ENCODE peak calls at places on chromosomes 12 and 14, in five cellular contexts. G is A549, I is IMR-90, Y is body of pancreas, N is HepG2. B is an unnamed sample.

GRCh38 chr12:124479680-124480468 is 87.5 kb downstream of the NCOR2 start:
- DNase-seq in Y (no peak), I (no peak), G (no peak), N (no peak), B (no peak)

GRCh38 chr14:70731447-70732239 is 77.7 kb downstream of the MAP3K9 start:
- DNase-seq in G (no peak), Y (no peak), I (no peak), N (no peak), B (no peak)

GRCh38 chr14:74910556-74910955 is 12.5 kb downstream of the RPS6KL1 start:
- DNase-seq in I (no peak), N (no peak), G (no peak), Y (no peak), B (peak; percentile 26)

GRCh38 chr12:12315838-12316237 is 34.2 kb downstream of the MANSC1 start:
- DNase-seq in I (no peak), G (no peak), Y (peak; percentile 63), N (no peak), B (no peak)

GRCh38 chr12:64186789-64187188 is 35.3 kb downstream of the KICS2 start:
- DNase-seq in I (peak; percentile 47), N (no peak), G (peak; percentile 53), Y (no peak), B (no peak)

GRCh38 chr12:54019924-54020586 is 8.2 kb upstream of the HOXC6 start:
- DNase-seq in I (no peak), N (no peak), Y (no peak), G (no peak), B (no peak)

GRCh38 chr14:22463763-22464173 is 125.3 kb downstream of the DAD1 start:
- DNase-seq in Y (peak; percentile 83), G (no peak), N (peak; percentile 44), I (no peak), B (no peak)

GRCh38 chr14:36767603-36768281 is 106.1 kb downstream of the PAX9 start:
- DNase-seq in I (no peak), N (no peak), G (no peak), Y (no peak), B (peak; percentile 60)

GRCh38 chr14:101499080-101499479 is 62.2 kb upstream of the DIO3 start:
- DNase-seq in I (no peak), G (no peak), N (no peak), Y (peak; percentile 68), B (no peak)

GRCh38 chr12:107304588-107305532 is 211.5 kb upstream of the CRY1 start:
- DNase-seq in Y (no peak), I (no peak), N (no peak), G (peak; percentile 25), B (no peak)

GRCh38 chr14:65173973-65174693 is 71.8 kb upstream of the MAX start:
- DNase-seq in Y (no peak), I (no peak), G (no peak), N (no peak), B (no peak)
- TF ChIP-seq POLR2A in Y (no peak), I (no peak), G (no peak), N (no peak), B (no peak)

DNA sequence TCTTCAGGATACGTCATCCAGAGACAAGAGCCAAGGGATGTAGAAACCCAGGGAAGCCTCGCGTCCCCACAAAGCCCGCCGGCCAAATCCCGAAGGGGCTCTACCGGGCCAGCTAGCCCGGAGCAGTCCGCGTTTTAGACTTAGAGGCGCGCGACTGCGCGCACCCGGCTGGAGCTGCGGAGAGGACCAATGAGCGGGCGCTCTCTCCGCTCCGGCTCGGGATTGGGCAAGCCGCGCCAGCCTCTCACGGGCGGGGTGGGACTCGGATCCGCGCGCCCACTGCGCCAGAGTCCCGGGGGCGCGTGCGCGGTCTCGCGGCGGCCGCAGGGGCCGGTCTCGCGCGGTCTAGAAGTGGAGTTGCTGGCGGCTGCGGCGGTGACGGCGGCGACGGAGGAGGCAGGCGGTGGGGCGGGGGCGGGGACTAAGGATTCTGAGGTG is 238 bp upstream of the PALS1 start:
- DNase-seq in I (peak; percentile 96), N (peak; percentile 90), Y (peak; percentile 97), G (peak; percentile 96), B (peak; percentile 96)
- TF ChIP-seq POLR2A in I (no peak), N (peak; percentile 10), Y (peak; percentile 66), G (peak; percentile 28), B (peak; percentile 40)

GRCh38 chr12:67268335-67268895 is 743 bp upstream of the CAND1 start:
- DNase-seq in G (peak; percentile 99), Y (peak; percentile 92), N (peak; percentile 98), I (peak; percentile 99), B (peak; percentile 98)

GRCh38 chr12:67271976-67272375 is 2.8 kb downstream of the CAND1 start:
- DNase-seq in I (peak; percentile 51), G (no peak), Y (no peak), N (no peak), B (no peak)

GRCh38 chr12:67268896-67269631 is at the start of gene CAND1:
- DNase-seq in I (peak; percentile 99), Y (peak; percentile 97), N (peak; percentile 98), G (peak; percentile 99), B (peak; percentile 99)

GRCh38 chr12:67270622-67271021 is 1.5 kb downstream of the CAND1 start:
- DNase-seq in Y (no peak), I (no peak), N (no peak), G (no peak), B (peak; percentile 29)

DNA sequence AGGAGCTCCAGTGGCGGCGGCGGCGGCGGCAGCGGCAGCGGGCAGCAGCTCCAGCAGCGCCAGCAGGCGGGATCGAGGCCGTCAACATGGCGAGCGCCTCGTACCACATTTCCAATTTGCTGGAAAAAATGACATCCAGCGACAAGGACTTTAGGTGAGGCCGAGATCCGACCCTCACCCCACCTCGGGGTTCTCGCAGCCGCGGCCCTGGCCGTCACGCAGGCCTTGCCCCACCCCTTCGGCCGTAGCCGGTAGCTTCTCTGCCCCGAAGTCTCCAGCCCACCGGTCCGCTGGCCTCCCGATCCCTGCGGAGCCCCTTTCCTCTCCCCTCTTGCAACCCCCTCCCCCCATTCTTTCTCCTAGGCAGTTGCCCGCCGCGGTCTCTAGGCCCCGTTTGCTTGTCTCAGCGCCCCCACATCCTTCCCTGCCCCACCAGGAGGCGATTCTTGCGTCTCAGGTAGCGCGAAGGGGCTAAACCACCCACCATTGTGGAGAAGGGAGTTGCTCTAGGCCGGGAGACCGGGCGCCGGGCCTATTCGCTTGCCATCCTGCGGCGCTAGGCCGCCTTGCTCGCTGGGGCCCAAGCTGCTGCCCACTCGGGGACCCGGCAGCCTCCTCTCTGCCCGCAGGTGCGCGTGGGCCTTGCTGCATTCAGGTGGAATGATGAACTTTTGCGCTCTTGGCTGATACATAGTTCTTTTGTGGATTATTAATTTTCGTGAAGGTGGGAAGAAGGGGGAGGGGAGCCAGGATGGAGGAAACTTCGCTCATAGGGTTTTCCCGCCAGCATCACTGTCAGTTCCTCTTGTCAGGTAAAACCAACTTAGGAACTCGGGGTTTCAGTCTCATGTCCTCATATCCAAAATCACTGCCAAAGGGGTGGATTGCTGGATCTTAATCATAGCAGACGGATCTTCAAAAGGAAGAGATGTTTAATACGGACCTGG is 747 bp downstream of the CAND1 start:
- DNase-seq in N (peak; percentile 15), Y (peak; percentile 65), G (peak; percentile 46), I (no peak), B (peak; percentile 81)
- TF ChIP-seq POLR2A in N (no peak), Y (no peak), G (peak; percentile 1), I (peak; percentile 39), B (no peak)

GRCh38 chr12:91441236-91441635 is 258.6 kb upstream of the DCN start:
- DNase-seq in Y (no peak), I (no peak), G (no peak), N (no peak), B (no peak)
- TF ChIP-seq POLR2A in Y (no peak), I (no peak), G (no peak), N (no peak), B (no peak)

GRCh38 chr12:101935769-101936741 is 58.7 kb downstream of the DRAM1 start:
- DNase-seq in Y (peak; percentile 22), G (no peak), I (peak; percentile 99), N (no peak), B (peak; percentile 14)
- TF ChIP-seq POLR2A in Y (no peak), G (no peak), I (no peak), N (no peak), B (no peak)

GRCh38 chr12:55743967-55744931 is 1.3 kb downstream of the GDF11 start:
- DNase-seq in I (no peak), Y (no peak), N (no peak), G (no peak), B (no peak)

GRCh38 chr12:55745361-55746146 is 2.6 kb downstream of the GDF11 start:
- DNase-seq in N (peak; percentile 36), Y (no peak), G (no peak), I (no peak), B (peak; percentile 22)

GRCh38 chr12:55741978-55742377 is 944 bp upstream of the GDF11 start:
- DNase-seq in I (no peak), Y (no peak), N (no peak), G (no peak), B (no peak)

GRCh38 chr12:55743131-55743921 is 404 bp downstream of the GDF11 start:
- DNase-seq in G (peak; percentile 82), I (peak; percentile 68), Y (peak; percentile 65), N (no peak), B (peak; percentile 75)

DNA sequence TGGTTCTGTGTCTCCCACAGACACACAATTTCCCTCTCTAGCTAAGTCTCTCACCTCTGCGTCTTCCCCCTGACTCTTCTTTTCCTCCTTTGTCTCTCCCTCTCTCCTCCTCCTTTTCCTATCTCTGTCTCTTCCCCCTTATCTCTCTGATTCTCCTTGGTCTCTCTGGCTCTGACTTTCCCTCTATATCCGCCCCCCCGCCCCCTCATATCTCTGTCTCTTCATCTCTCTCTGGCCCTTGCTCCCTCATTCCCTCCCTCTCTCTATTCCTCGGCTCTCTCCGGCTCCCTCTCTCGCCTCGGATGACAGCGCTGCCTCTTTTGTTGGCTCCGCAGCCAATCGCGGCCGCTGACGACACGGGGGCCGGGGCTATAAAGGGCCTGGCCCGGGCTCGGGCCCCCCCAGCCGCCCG is at the start of gene GDF11:
- DNase-seq in G (peak; percentile 64), N (peak; percentile 39), I (peak; percentile 74), Y (peak; percentile 74), B (peak; percentile 66)
- TF ChIP-seq POLR2A in G (no peak), N (no peak), I (peak; percentile 69), Y (no peak), B (no peak)

GRCh38 chr12:5047729-5048128 is 4.0 kb downstream of the KCNA5 start:
- DNase-seq in I (no peak), N (no peak), G (no peak), Y (no peak), B (no peak)

GRCh38 chr12:5052348-5052747 is 8.7 kb downstream of the KCNA5 start:
- DNase-seq in G (no peak), Y (no peak), I (no peak), N (no peak), B (no peak)

GRCh38 chr12:5051913-5052312 is 8.2 kb downstream of the KCNA5 start:
- DNase-seq in I (no peak), N (no peak), Y (no peak), G (no peak), B (no peak)

GRCh38 chr12:5050542-5050941 is 6.9 kb downstream of the KCNA5 start:
- DNase-seq in G (no peak), I (no peak), Y (no peak), N (no peak), B (no peak)

DNA sequence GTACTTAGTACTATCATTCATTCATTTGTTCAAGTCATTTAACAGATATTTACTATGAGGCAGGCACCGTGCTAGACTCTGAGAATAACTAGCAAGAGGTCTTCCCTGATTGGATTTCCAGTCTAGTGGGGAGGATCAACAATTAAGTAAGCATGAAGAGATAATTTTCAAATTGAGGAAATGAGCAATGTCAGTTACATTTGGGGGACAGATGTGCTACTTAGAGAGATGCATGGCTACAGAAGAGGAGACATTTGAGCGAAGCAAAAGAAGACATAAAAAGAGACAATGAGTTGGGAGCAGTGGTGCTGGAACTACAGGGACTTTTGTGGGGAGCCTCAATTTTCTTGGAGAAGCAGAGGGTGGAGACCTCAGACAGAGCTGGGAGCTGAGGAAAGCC is 7.7 kb downstream of the KCNA5 start:
- DNase-seq in N (no peak), Y (no peak), I (no peak), G (no peak), B (no peak)
- TF ChIP-seq POLR2A in N (no peak), Y (no peak), I (no peak), G (no peak), B (no peak)

B was measured in erythroblast.